ENCODE peak calls at places on chromosome 2, in seven cellular contexts. P, N, K, Y, U, R and H are unnamed samples.

GRCh38 chr2:204321910-204322765 is 223.1 kb upstream of the PARD3B start:
- DNase-seq in U (no peak), Y (no peak), N (no peak), K (no peak), P (no peak), R (no peak), H (no peak)

GRCh38 chr2:66537001-66537400 is 102.1 kb downstream of the MEIS1 start:
- DNase-seq in N (no peak), Y (no peak), U (no peak), K (no peak), P (no peak), R (no peak), H (no peak)

GRCh38 chr2:207042841-207043240 is 103.5 kb downstream of the CPO start:
- DNase-seq in P (no peak), U (no peak), R (no peak), Y (no peak), N (no peak), K (no peak), H (no peak)

GRCh38 chr2:17580319-17580715 is 39.8 kb downstream of the VSNL1 start:
- DNase-seq in Y (no peak), U (no peak), K (no peak), P (no peak), N (no peak), R (peak), H (no peak)

GRCh38 chr2:122960727-122961641 is 1064.1 kb upstream of the CNTNAP5 start:
- DNase-seq in K (no peak), U (no peak), N (no peak), R (peak), Y (no peak), P (peak), H (no peak)

GRCh38 chr2:26772064-26773001 is 8.2 kb downstream of the SLC35F6 start:
- DNase-seq in N (peak), U (peak), P (no peak), R (peak), K (no peak), Y (peak), H (no peak)

GRCh38 chr2:3729055-3729448 is 25.7 kb downstream of the DCDC2C start:
- DNase-seq in N (no peak), K (no peak), U (no peak), R (no peak), Y (no peak), P (no peak), H (no peak)

GRCh38 chr2:218860950-218861381 is 1.4 kb downstream of the WNT6 start:
- DNase-seq in P (no peak), R (peak), Y (peak), K (no peak), U (peak), N (peak), H (peak)

GRCh38 chr2:164992818-164993217 is 37.5 kb upstream of the SLC38A11 start:
- DNase-seq in U (peak), P (peak), K (peak), R (peak), Y (no peak), N (peak), H (peak)

GRCh38 chr2:39665811-39666488 is at the start of gene TMEM178A:
- DNase-seq in K (no peak), Y (no peak), R (no peak), U (no peak), N (no peak), P (no peak), H (no peak)

GRCh38 chr2:162773352-162773751 is 65.2 kb downstream of the KCNH7 start:
- DNase-seq in N (no peak), K (no peak), Y (no peak), P (no peak), R (no peak), U (no peak), H (no peak)

GRCh38 chr2:174325932-174326879 is 8.5 kb upstream of the SP9 start:
- DNase-seq in N (peak), P (no peak), Y (no peak), U (no peak), K (no peak), R (no peak), H (no peak)

GRCh38 chr2:128549094-128549493 is 230.4 kb upstream of the HS6ST1 start:
- DNase-seq in N (no peak), K (no peak), P (no peak), R (no peak), U (no peak), Y (no peak), H (no peak)

GRCh38 chr2:156181208-156181607 is 151.3 kb downstream of the NR4A2 start:
- DNase-seq in Y (no peak), P (no peak), U (no peak), K (no peak), R (no peak), N (no peak), H (no peak)

GRCh38 chr2:128276878-128277675 is 41.6 kb downstream of the HS6ST1 start:
- DNase-seq in K (no peak), R (no peak), N (peak), U (no peak), P (no peak), Y (peak), H (no peak)

GRCh38 chr2:128241896-128242295 is 76.8 kb downstream of the HS6ST1 start:
- DNase-seq in P (no peak), K (no peak), Y (peak), R (no peak), N (no peak), U (no peak), H (no peak)

GRCh38 chr2:112482309-112483046 is 522 bp downstream of the TTL start:
- DNase-seq in P (peak), R (peak), U (no peak), K (no peak), N (peak), Y (no peak), H (no peak)

GRCh38 chr2:138086556-138086955 is 122.3 kb downstream of the HNMT start:
- DNase-seq in N (no peak), U (no peak), K (no peak), R (no peak), P (no peak), Y (peak), H (no peak)

GRCh38 chr2:185284696-185285095 is 453.9 kb upstream of the FSIP2 start:
- DNase-seq in U (no peak), R (no peak), N (no peak), K (no peak), P (no peak), Y (no peak), H (no peak)

GRCh38 chr2:27053776-27054175 is 2.3 kb downstream of the AGBL5 start:
- DNase-seq in N (no peak), R (no peak), U (no peak), Y (no peak), K (no peak), P (no peak), H (no peak)

GRCh38 chr2:179561702-179562101 is 297.1 kb upstream of the SESTD1 start:
- DNase-seq in P (no peak), U (no peak), Y (no peak), K (no peak), R (no peak), N (no peak), H (no peak)

GRCh38 chr2:25964891-25965290 is 17.4 kb downstream of the KIF3C start:
- DNase-seq in N (no peak), U (no peak), R (no peak), K (no peak), Y (peak), P (no peak), H (no peak)